ENCODE peak calls at places on chromosomes 7 and 10, in eight cellular contexts. One of them, this sample, is unnamed.

GRCh38 chr10:93461807-93462178 is 20.3 kb downstream of the MYOF start:
- DNase-seq in CD8-positive, alpha-beta memory T cell: no peak
- DNase-seq in IMR-90: peak
- DNase-seq in SW480: peak
- DNase-seq in NCI-H1417: peak
- DNase-seq in NCI-H69: peak
- DNase-seq in occipital lobe: no peak
- DNase-seq in activated CD8-positive, alpha-beta memory T cell treated with anti-CD3 and anti-CD28 coated beads for 48 hours: no peak
- DNase-seq in this sample: no peak

GRCh38 chr7:93011351-93012294 is 106.2 kb downstream of the SAMD9 start:
- DNase-seq in NCI-H69: no peak
- DNase-seq in IMR-90: peak
- DNase-seq in activated CD8-positive, alpha-beta memory T cell treated with anti-CD3 and anti-CD28 coated beads for 48 hours: no peak
- DNase-seq in occipital lobe: no peak
- DNase-seq in SW480: no peak
- DNase-seq in CD8-positive, alpha-beta memory T cell: no peak
- DNase-seq in NCI-H1417: no peak
- DNase-seq in this sample: no peak

GRCh38 chr10:3893102-3893473 is 108.1 kb upstream of the KLF6 start:
- DNase-seq in occipital lobe: no peak
- DNase-seq in NCI-H1417: no peak
- DNase-seq in IMR-90: no peak
- DNase-seq in NCI-H69: no peak
- DNase-seq in SW480: no peak
- DNase-seq in CD8-positive, alpha-beta memory T cell: no peak
- DNase-seq in activated CD8-positive, alpha-beta memory T cell treated with anti-CD3 and anti-CD28 coated beads for 48 hours: no peak
- DNase-seq in this sample: no peak

GRCh38 chr10:72886596-72887522 is 6.7 kb upstream of the OIT3 start:
- DNase-seq in CD8-positive, alpha-beta memory T cell: no peak
- DNase-seq in IMR-90: peak
- DNase-seq in NCI-H1417: no peak
- DNase-seq in occipital lobe: no peak
- DNase-seq in NCI-H69: peak
- DNase-seq in SW480: no peak
- DNase-seq in activated CD8-positive, alpha-beta memory T cell treated with anti-CD3 and anti-CD28 coated beads for 48 hours: no peak
- DNase-seq in this sample: no peak

GRCh38 chr7:77479536-77480088 is 57.5 kb upstream of the PTPN12 start:
- DNase-seq in CD8-positive, alpha-beta memory T cell: no peak
- DNase-seq in IMR-90: peak
- DNase-seq in NCI-H69: peak
- DNase-seq in occipital lobe: no peak
- DNase-seq in SW480: peak
- DNase-seq in NCI-H1417: peak
- DNase-seq in activated CD8-positive, alpha-beta memory T cell treated with anti-CD3 and anti-CD28 coated beads for 48 hours: no peak
- DNase-seq in this sample: no peak

GRCh38 chr10:44787480-44788075 is 123.6 kb upstream of the TMEM72 start:
- DNase-seq in activated CD8-positive, alpha-beta memory T cell treated with anti-CD3 and anti-CD28 coated beads for 48 hours: no peak
- DNase-seq in NCI-H69: no peak
- DNase-seq in SW480: no peak
- DNase-seq in IMR-90: no peak
- DNase-seq in occipital lobe: no peak
- DNase-seq in CD8-positive, alpha-beta memory T cell: no peak
- DNase-seq in NCI-H1417: no peak
- DNase-seq in this sample: no peak

GRCh38 chr10:96889415-96890171 is 57.5 kb downstream of the LCOR start:
- DNase-seq in IMR-90: no peak
- DNase-seq in CD8-positive, alpha-beta memory T cell: no peak
- DNase-seq in SW480: no peak
- DNase-seq in NCI-H69: no peak
- DNase-seq in occipital lobe: no peak
- DNase-seq in NCI-H1417: no peak
- DNase-seq in activated CD8-positive, alpha-beta memory T cell treated with anti-CD3 and anti-CD28 coated beads for 48 hours: no peak
- DNase-seq in this sample: no peak

GRCh38 chr10:63462442-63462841 is 3.3 kb downstream of the JMJD1C start:
- DNase-seq in IMR-90: no peak
- DNase-seq in SW480: no peak
- DNase-seq in CD8-positive, alpha-beta memory T cell: no peak
- DNase-seq in activated CD8-positive, alpha-beta memory T cell treated with anti-CD3 and anti-CD28 coated beads for 48 hours: no peak
- DNase-seq in NCI-H1417: no peak
- DNase-seq in NCI-H69: no peak
- DNase-seq in occipital lobe: no peak
- DNase-seq in this sample: no peak

GRCh38 chr7:131183076-131183471 is 144.6 kb upstream of the MKLN1 start:
- DNase-seq in SW480: no peak
- DNase-seq in NCI-H69: no peak
- DNase-seq in IMR-90: no peak
- DNase-seq in activated CD8-positive, alpha-beta memory T cell treated with anti-CD3 and anti-CD28 coated beads for 48 hours: no peak
- DNase-seq in NCI-H1417: no peak
- DNase-seq in CD8-positive, alpha-beta memory T cell: no peak
- DNase-seq in occipital lobe: no peak
- DNase-seq in this sample: no peak

GRCh38 chr10:76509501-76509900 is 1078.1 kb downstream of the LRMDA start:
- DNase-seq in IMR-90: no peak
- DNase-seq in CD8-positive, alpha-beta memory T cell: no peak
- DNase-seq in occipital lobe: no peak
- DNase-seq in activated CD8-positive, alpha-beta memory T cell treated with anti-CD3 and anti-CD28 coated beads for 48 hours: no peak
- DNase-seq in NCI-H1417: no peak
- DNase-seq in NCI-H69: no peak
- DNase-seq in SW480: no peak
- DNase-seq in this sample: no peak

GRCh38 chr7:16028103-16028502 is 341.6 kb upstream of the MEOX2 start:
- DNase-seq in CD8-positive, alpha-beta memory T cell: no peak
- DNase-seq in NCI-H69: no peak
- DNase-seq in occipital lobe: no peak
- DNase-seq in activated CD8-positive, alpha-beta memory T cell treated with anti-CD3 and anti-CD28 coated beads for 48 hours: no peak
- DNase-seq in SW480: no peak
- DNase-seq in NCI-H1417: no peak
- DNase-seq in IMR-90: peak
- DNase-seq in this sample: no peak

GRCh38 chr10:29130190-29130673 is 158.6 kb upstream of the LYZL1 start:
- DNase-seq in CD8-positive, alpha-beta memory T cell: no peak
- DNase-seq in NCI-H69: peak
- DNase-seq in NCI-H1417: peak
- DNase-seq in IMR-90: peak
- DNase-seq in occipital lobe: no peak
- DNase-seq in SW480: peak
- DNase-seq in activated CD8-positive, alpha-beta memory T cell treated with anti-CD3 and anti-CD28 coated beads for 48 hours: no peak
- DNase-seq in this sample: no peak

GRCh38 chr10:8897769-8898168 is 843.3 kb downstream of the GATA3 start:
- DNase-seq in IMR-90: no peak
- DNase-seq in occipital lobe: no peak
- DNase-seq in NCI-H69: no peak
- DNase-seq in SW480: no peak
- DNase-seq in activated CD8-positive, alpha-beta memory T cell treated with anti-CD3 and anti-CD28 coated beads for 48 hours: no peak
- DNase-seq in CD8-positive, alpha-beta memory T cell: no peak
- DNase-seq in NCI-H1417: no peak
- DNase-seq in this sample: no peak

GRCh38 chr10:123149162-123149567 is 1.2 kb downstream of the HMX2 start:
- DNase-seq in SW480: no peak
- DNase-seq in NCI-H69: no peak
- DNase-seq in IMR-90: no peak
- DNase-seq in NCI-H1417: no peak
- DNase-seq in occipital lobe: no peak
- DNase-seq in activated CD8-positive, alpha-beta memory T cell treated with anti-CD3 and anti-CD28 coated beads for 48 hours: no peak
- DNase-seq in CD8-positive, alpha-beta memory T cell: no peak
- DNase-seq in this sample: no peak

GRCh38 chr7:12923971-12924370 is 236.5 kb downstream of the ARL4A start:
- DNase-seq in NCI-H1417: no peak
- DNase-seq in IMR-90: peak
- DNase-seq in activated CD8-positive, alpha-beta memory T cell treated with anti-CD3 and anti-CD28 coated beads for 48 hours: no peak
- DNase-seq in CD8-positive, alpha-beta memory T cell: no peak
- DNase-seq in NCI-H69: no peak
- DNase-seq in occipital lobe: no peak
- DNase-seq in SW480: peak
- DNase-seq in this sample: no peak

GRCh38 chr10:48414778-48415177 is 108.3 kb downstream of the MAPK8 start:
- DNase-seq in NCI-H69: no peak
- DNase-seq in IMR-90: peak
- DNase-seq in CD8-positive, alpha-beta memory T cell: no peak
- DNase-seq in NCI-H1417: no peak
- DNase-seq in activated CD8-positive, alpha-beta memory T cell treated with anti-CD3 and anti-CD28 coated beads for 48 hours: no peak
- DNase-seq in occipital lobe: no peak
- DNase-seq in SW480: no peak
- DNase-seq in this sample: no peak

This sample was measured in naive B cell.